ENCODE peak calls at places on chromosomes 7 and 10, in six cellular contexts. One of them, this sample, is unnamed.

GRCh38 chr10:131280101-131280500 is 31.4 kb downstream of the TCERG1L start:
- DNase-seq in lower lobe of right lung: no peak
- DNase-seq in foreskin fibroblast: no peak
- DNase-seq in brain microvascular endothelial cell: no peak
- DNase-seq in testis: no peak
- DNase-seq in heart left ventricle: no peak
- DNase-seq in this sample: no peak

GRCh38 chr10:5292196-5292735 is 72.5 kb upstream of the UCN3 start:
- DNase-seq in foreskin fibroblast: no peak
- DNase-seq in testis: no peak
- DNase-seq in lower lobe of right lung: no peak
- DNase-seq in brain microvascular endothelial cell: no peak
- DNase-seq in heart left ventricle: peak; percentile 39
- DNase-seq in this sample: no peak

GRCh38 chr10:50551894-50552293 is 71.9 kb downstream of the SGMS1 start:
- DNase-seq in lower lobe of right lung: no peak
- DNase-seq in testis: no peak
- DNase-seq in brain microvascular endothelial cell: no peak
- DNase-seq in foreskin fibroblast: no peak
- DNase-seq in heart left ventricle: no peak
- DNase-seq in this sample: no peak

GRCh38 chr7:53768191-53768590 is 732.8 kb downstream of the POM121L12 start:
- DNase-seq in foreskin fibroblast: no peak
- DNase-seq in heart left ventricle: no peak
- DNase-seq in brain microvascular endothelial cell: no peak
- DNase-seq in lower lobe of right lung: no peak
- DNase-seq in testis: no peak
- DNase-seq in this sample: peak; percentile 1

GRCh38 chr7:74092321-74092963 is 8.8 kb downstream of the LIMK1 start:
- DNase-seq in lower lobe of right lung: peak; percentile 57
- DNase-seq in heart left ventricle: peak; percentile 63
- DNase-seq in testis: no peak
- DNase-seq in foreskin fibroblast: peak; percentile 29
- DNase-seq in brain microvascular endothelial cell: no peak
- DNase-seq in this sample: no peak

GRCh38 chr7:164882-165660 is 27.3 kb upstream of the FAM20C start:
- DNase-seq in foreskin fibroblast: no peak
- DNase-seq in testis: no peak
- DNase-seq in brain microvascular endothelial cell: no peak
- DNase-seq in lower lobe of right lung: peak; percentile 38
- DNase-seq in heart left ventricle: peak; percentile 28
- DNase-seq in this sample: no peak

GRCh38 chr7:130884437-130885417 is 150.7 kb upstream of the KLF14 start:
- DNase-seq in heart left ventricle: no peak
- DNase-seq in brain microvascular endothelial cell: no peak
- DNase-seq in testis: no peak
- DNase-seq in lower lobe of right lung: peak; percentile 64
- DNase-seq in foreskin fibroblast: peak; percentile 62
- DNase-seq in this sample: peak; percentile 70

GRCh38 chr10:127157506-127158205 is 38.7 kb downstream of the INSYN2A start:
- DNase-seq in brain microvascular endothelial cell: peak; percentile 7
- DNase-seq in foreskin fibroblast: peak; percentile 41
- DNase-seq in lower lobe of right lung: no peak
- DNase-seq in testis: no peak
- DNase-seq in heart left ventricle: no peak
- DNase-seq in this sample: no peak

GRCh38 chr7:105580022-105580740 is 1.1 kb downstream of the EFCAB10 start:
- DNase-seq in foreskin fibroblast: no peak
- DNase-seq in testis: no peak
- DNase-seq in brain microvascular endothelial cell: no peak
- DNase-seq in lower lobe of right lung: no peak
- DNase-seq in heart left ventricle: no peak
- DNase-seq in this sample: peak; percentile 28

GRCh38 chr10:103204353-103205255 is 11.5 kb upstream of the NT5C2 start:
- DNase-seq in heart left ventricle: no peak
- DNase-seq in brain microvascular endothelial cell: peak; percentile 27
- DNase-seq in foreskin fibroblast: no peak
- DNase-seq in testis: no peak
- DNase-seq in lower lobe of right lung: no peak
- DNase-seq in this sample: no peak

GRCh38 chr7:56083150-56083785 is 9.5 kb downstream of the PHKG1 start:
- DNase-seq in lower lobe of right lung: no peak
- DNase-seq in testis: peak; percentile 83
- DNase-seq in brain microvascular endothelial cell: no peak
- DNase-seq in heart left ventricle: peak; percentile 71
- DNase-seq in foreskin fibroblast: peak; percentile 49
- DNase-seq in this sample: no peak

GRCh38 chr10:5089869-5090268 is 4.3 kb upstream of the AKR1C3 start:
- DNase-seq in testis: no peak
- DNase-seq in heart left ventricle: no peak
- DNase-seq in brain microvascular endothelial cell: peak; percentile 24
- DNase-seq in foreskin fibroblast: peak; percentile 41
- DNase-seq in lower lobe of right lung: no peak
- DNase-seq in this sample: peak; percentile 50

GRCh38 chr10:69449841-69450240 is 1.4 kb upstream of the TSPAN15 start:
- DNase-seq in heart left ventricle: peak; percentile 62
- DNase-seq in brain microvascular endothelial cell: peak; percentile 43
- DNase-seq in foreskin fibroblast: peak; percentile 37
- DNase-seq in testis: peak; percentile 68
- DNase-seq in lower lobe of right lung: peak; percentile 61
- DNase-seq in this sample: peak; percentile 89

GRCh38 chr10:93206652-93207051 is 133.0 kb downstream of the CYP26A1 start:
- DNase-seq in testis: no peak
- DNase-seq in heart left ventricle: no peak
- DNase-seq in lower lobe of right lung: no peak
- DNase-seq in brain microvascular endothelial cell: no peak
- DNase-seq in foreskin fibroblast: no peak
- DNase-seq in this sample: peak; percentile 7

GRCh38 chr10:70566515-70567290 is 35.8 kb downstream of the PRF1 start:
- DNase-seq in heart left ventricle: peak; percentile 20
- DNase-seq in testis: no peak
- DNase-seq in foreskin fibroblast: no peak
- DNase-seq in lower lobe of right lung: no peak
- DNase-seq in brain microvascular endothelial cell: no peak
- DNase-seq in this sample: no peak

GRCh38 chr10:49744924-49745605 is 17.1 kb downstream of the OGDHL start:
- DNase-seq in lower lobe of right lung: no peak
- DNase-seq in testis: no peak
- DNase-seq in heart left ventricle: no peak
- DNase-seq in brain microvascular endothelial cell: no peak
- DNase-seq in foreskin fibroblast: no peak
- DNase-seq in this sample: no peak

GRCh38 chr7:17849504-17849903 is 90.8 kb downstream of the SNX13 start:
- DNase-seq in foreskin fibroblast: peak; percentile 26
- DNase-seq in brain microvascular endothelial cell: peak; percentile 73
- DNase-seq in heart left ventricle: no peak
- DNase-seq in testis: no peak
- DNase-seq in lower lobe of right lung: no peak
- DNase-seq in this sample: peak; percentile 8

GRCh38 chr10:79063661-79064490 is 4.9 kb upstream of the ZMIZ1 start:
- DNase-seq in foreskin fibroblast: no peak
- DNase-seq in heart left ventricle: peak; percentile 19
- DNase-seq in brain microvascular endothelial cell: no peak
- DNase-seq in lower lobe of right lung: peak; percentile 36
- DNase-seq in testis: no peak
- DNase-seq in this sample: no peak

GRCh38 chr10:79065091-79065551 is 3.6 kb upstream of the ZMIZ1 start:
- DNase-seq in heart left ventricle: peak; percentile 21
- DNase-seq in lower lobe of right lung: peak; percentile 28
- DNase-seq in foreskin fibroblast: no peak
- DNase-seq in testis: no peak
- DNase-seq in brain microvascular endothelial cell: no peak
- DNase-seq in this sample: no peak

GRCh38 chr10:79060641-79061255 is 8.0 kb upstream of the ZMIZ1 start:
- DNase-seq in lower lobe of right lung: peak; percentile 43
- DNase-seq in heart left ventricle: no peak
- DNase-seq in brain microvascular endothelial cell: no peak
- DNase-seq in foreskin fibroblast: no peak
- DNase-seq in testis: no peak
- DNase-seq in this sample: no peak

GRCh38 chr10:79061441-79062315 is 7.1 kb upstream of the ZMIZ1 start:
- DNase-seq in lower lobe of right lung: peak; percentile 28
- DNase-seq in heart left ventricle: no peak
- DNase-seq in brain microvascular endothelial cell: no peak
- DNase-seq in testis: no peak
- DNase-seq in foreskin fibroblast: no peak
- DNase-seq in this sample: no peak

DNA sequence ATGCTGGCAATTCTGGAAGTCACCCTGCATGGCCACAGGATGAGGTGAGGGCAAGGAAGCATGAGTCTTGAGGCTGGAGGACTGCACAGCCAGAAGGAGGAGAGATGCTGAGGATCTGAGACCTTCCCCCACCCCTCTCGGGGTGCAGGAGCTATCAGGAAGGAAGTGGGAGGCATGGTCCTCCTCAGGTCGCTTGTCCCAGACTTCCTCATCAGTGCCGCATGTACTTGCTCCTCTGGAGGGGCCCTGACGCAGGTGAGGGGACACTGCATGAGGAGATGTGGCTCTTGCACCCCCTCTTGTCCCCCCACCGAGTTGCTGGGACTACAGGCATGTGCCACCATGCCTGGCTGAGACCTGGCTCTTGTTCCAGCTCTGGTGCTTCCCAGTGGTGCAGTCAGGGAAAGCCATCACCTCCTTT is 5.7 kb upstream of the ZMIZ1 start:
- DNase-seq in brain microvascular endothelial cell: no peak
- DNase-seq in testis: no peak
- DNase-seq in foreskin fibroblast: no peak
- DNase-seq in lower lobe of right lung: peak; percentile 25
- DNase-seq in heart left ventricle: peak; percentile 24
- DNase-seq in this sample: no peak
- H3K4me3 ChIP-seq in brain microvascular endothelial cell: no peak overlapping the region
- H3K4me3 ChIP-seq in testis: no peak overlapping the region
- H3K4me3 ChIP-seq in foreskin fibroblast: no peak overlapping the region
- H3K4me3 ChIP-seq in lower lobe of right lung: no peak overlapping the region
- H3K4me3 ChIP-seq in heart left ventricle: no peak overlapping the region
- H3K4me3 ChIP-seq in this sample: no peak overlapping the region

DNA sequence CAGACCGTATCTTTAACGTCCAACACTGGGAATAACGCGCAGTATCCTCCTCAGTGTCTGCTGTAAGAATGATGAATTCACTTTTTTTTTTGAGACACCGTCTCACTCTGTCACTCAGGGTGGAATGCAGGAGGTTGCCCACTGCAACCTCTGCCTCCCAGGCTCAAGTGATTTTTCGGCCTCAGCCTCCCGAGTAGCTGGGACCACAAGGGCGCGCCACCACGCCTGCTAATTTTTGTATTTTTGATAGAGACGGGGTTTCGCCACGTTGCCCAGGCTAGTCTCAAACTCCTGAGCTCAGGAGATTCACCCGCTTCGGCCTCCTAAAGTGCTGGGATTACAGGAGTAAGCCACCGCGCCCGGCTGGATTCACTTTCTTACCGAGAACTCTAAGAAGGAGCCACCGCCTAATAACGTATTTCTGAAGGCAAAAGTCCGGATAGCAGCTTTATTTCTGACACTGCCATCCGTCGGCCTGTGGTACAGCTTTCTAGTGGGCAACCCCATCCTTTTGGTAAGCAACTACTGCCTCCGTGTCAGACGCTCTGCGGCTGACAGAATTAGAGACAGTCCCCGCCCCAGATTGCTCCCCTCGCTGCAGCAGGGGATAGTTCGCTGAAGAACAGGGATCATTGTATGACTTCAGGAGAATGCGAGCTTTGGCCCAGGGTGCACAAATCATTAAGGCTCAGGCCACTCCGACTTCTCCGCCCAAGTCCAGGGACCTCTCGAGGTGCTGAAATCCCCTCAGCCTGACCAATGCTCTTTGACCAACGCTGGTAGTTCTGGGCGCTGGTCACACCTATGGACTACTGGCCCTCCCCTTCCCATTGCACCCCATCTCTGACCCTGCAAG is 649 bp downstream of the POLR3A start:
- DNase-seq in heart left ventricle: no peak
- DNase-seq in lower lobe of right lung: no peak
- DNase-seq in testis: no peak
- DNase-seq in foreskin fibroblast: peak; percentile 64
- DNase-seq in brain microvascular endothelial cell: peak; percentile 29
- DNase-seq in this sample: peak; percentile 72
- TF ChIP-seq CTCF in heart left ventricle: no peak
- TF ChIP-seq CTCF in lower lobe of right lung: no peak
- TF ChIP-seq CTCF in testis: no peak
- TF ChIP-seq CTCF in foreskin fibroblast: no peak
- TF ChIP-seq CTCF in brain microvascular endothelial cell: no peak
- TF ChIP-seq CTCF in this sample: no peak

DNA sequence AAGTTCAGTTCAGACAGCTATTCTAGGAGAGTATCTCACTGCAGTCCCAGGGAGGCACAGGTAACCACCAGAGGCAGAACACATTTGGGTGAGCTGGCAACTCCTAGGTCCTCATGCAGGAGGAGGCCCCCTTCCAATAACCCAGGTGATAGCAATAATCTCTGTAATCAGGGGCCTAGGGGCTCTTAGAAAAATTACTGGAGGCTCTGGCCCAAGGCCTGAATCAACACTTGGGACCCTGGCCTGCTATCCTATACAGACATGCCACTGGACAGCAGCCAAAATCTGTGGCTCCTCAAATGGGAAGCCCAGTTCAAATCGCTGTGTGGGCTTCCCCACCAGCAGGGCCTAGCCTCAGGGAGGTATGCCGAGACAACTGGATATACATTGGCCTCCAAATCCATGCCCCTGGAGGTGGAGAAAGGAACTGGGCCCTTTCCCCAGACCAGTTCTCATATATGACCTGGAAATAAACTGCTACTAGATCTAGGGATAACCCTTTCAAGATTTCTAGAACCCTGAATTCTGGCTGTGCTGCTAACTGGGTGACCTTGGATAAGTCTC is 1.6 kb downstream of the AVPI1 start:
- DNase-seq in lower lobe of right lung: no peak
- DNase-seq in brain microvascular endothelial cell: peak; percentile 22
- DNase-seq in heart left ventricle: no peak
- DNase-seq in testis: peak; percentile 36
- DNase-seq in foreskin fibroblast: peak; percentile 67
- DNase-seq in this sample: peak; percentile 49
- H3K4me3 ChIP-seq in lower lobe of right lung: peak overlapping the region; percentile 79
- H3K4me3 ChIP-seq in brain microvascular endothelial cell: peak overlapping the region; percentile 79
- H3K4me3 ChIP-seq in heart left ventricle: peak overlapping the region; percentile 72
- H3K4me3 ChIP-seq in testis: no peak overlapping the region
- H3K4me3 ChIP-seq in foreskin fibroblast: peak overlapping the region; percentile 84
- H3K4me3 ChIP-seq in this sample: peak overlapping the region; percentile 85

GRCh38 chr10:113076949-113077348 is 126.9 kb downstream of the TCF7L2 start:
- DNase-seq in foreskin fibroblast: no peak
- DNase-seq in lower lobe of right lung: no peak
- DNase-seq in brain microvascular endothelial cell: no peak
- DNase-seq in testis: no peak
- DNase-seq in heart left ventricle: no peak
- DNase-seq in this sample: no peak

GRCh38 chr10:113078282-113078907 is 128.3 kb downstream of the TCF7L2 start:
- DNase-seq in foreskin fibroblast: no peak
- DNase-seq in lower lobe of right lung: no peak
- DNase-seq in heart left ventricle: no peak
- DNase-seq in testis: no peak
- DNase-seq in brain microvascular endothelial cell: no peak
- DNase-seq in this sample: peak; percentile 67

GRCh38 chr10:113080061-113080460 is 130.0 kb downstream of the TCF7L2 start:
- DNase-seq in heart left ventricle: no peak
- DNase-seq in lower lobe of right lung: no peak
- DNase-seq in brain microvascular endothelial cell: no peak
- DNase-seq in testis: no peak
- DNase-seq in foreskin fibroblast: peak; percentile 54
- DNase-seq in this sample: no peak

GRCh38 chr10:113084031-113084430 is 134.0 kb downstream of the TCF7L2 start:
- DNase-seq in foreskin fibroblast: peak; percentile 47
- DNase-seq in testis: no peak
- DNase-seq in lower lobe of right lung: no peak
- DNase-seq in heart left ventricle: no peak
- DNase-seq in brain microvascular endothelial cell: peak; percentile 81
- DNase-seq in this sample: peak; percentile 48

GRCh38 chr10:113080621-113081229 is 130.7 kb downstream of the TCF7L2 start:
- DNase-seq in testis: no peak
- DNase-seq in lower lobe of right lung: no peak
- DNase-seq in heart left ventricle: no peak
- DNase-seq in foreskin fibroblast: no peak
- DNase-seq in brain microvascular endothelial cell: no peak
- DNase-seq in this sample: peak; percentile 57
- TF ChIP-seq CTCF in testis: no peak
- TF ChIP-seq CTCF in lower lobe of right lung: no peak
- TF ChIP-seq CTCF in heart left ventricle: no peak
- TF ChIP-seq CTCF in foreskin fibroblast: no peak
- TF ChIP-seq CTCF in brain microvascular endothelial cell: peak; percentile 19
- TF ChIP-seq CTCF in this sample: peak; percentile 32

This sample was measured in fibroblast of villous mesenchyme.